ENCODE peak calls at places on chromosomes 11 and 22, in seven cellular contexts. One of them, this sample, is unnamed.
A peak's percentile ranks its signal among the peaks of the same experiment; 100 is the strongest.

GRCh38 chr11:10478574-10479550 is 23.8 kb downstream of the AMPD3 start:
- DNase-seq in H9: no peak
- DNase-seq in neuronal stem cell: no peak
- DNase-seq in IMR-90: no peak
- DNase-seq in mesenchymal stem cell: no peak
- DNase-seq in H1: no peak
- DNase-seq in trophoblast cell: no peak
- DNase-seq in this sample: no peak

GRCh38 chr22:46560696-46561295 is 23.4 kb upstream of the CELSR1 start:
- DNase-seq in H9: no peak
- DNase-seq in neuronal stem cell: no peak
- DNase-seq in IMR-90: no peak
- DNase-seq in mesenchymal stem cell: no peak
- DNase-seq in H1: no peak
- DNase-seq in trophoblast cell: no peak
- DNase-seq in this sample: no peak

GRCh38 chr22:45452565-45453449 is 39.3 kb downstream of the RIBC2 start:
- DNase-seq in H9: no peak
- DNase-seq in neuronal stem cell: no peak
- DNase-seq in IMR-90: peak; percentile 67
- DNase-seq in mesenchymal stem cell: no peak
- DNase-seq in H1: no peak
- DNase-seq in trophoblast cell: peak; percentile 70
- DNase-seq in this sample: no peak

GRCh38 chr11:7597620-7598019 is 75.7 kb downstream of the CYB5R2 start:
- DNase-seq in H9: no peak
- DNase-seq in neuronal stem cell: no peak
- DNase-seq in IMR-90: no peak
- DNase-seq in mesenchymal stem cell: no peak
- DNase-seq in H1: no peak
- DNase-seq in trophoblast cell: peak; percentile 86
- DNase-seq in this sample: no peak

GRCh38 chr22:41197808-41198585 is 7.1 kb upstream of the L3MBTL2 start:
- DNase-seq in H9: no peak
- DNase-seq in neuronal stem cell: no peak
- DNase-seq in IMR-90: no peak
- DNase-seq in mesenchymal stem cell: peak; percentile 70
- DNase-seq in H1: no peak
- DNase-seq in trophoblast cell: peak; percentile 34
- DNase-seq in this sample: peak; percentile 61

GRCh38 chr11:95739526-95739925 is 50.1 kb downstream of the FAM76B start:
- DNase-seq in H9: no peak
- DNase-seq in neuronal stem cell: no peak
- DNase-seq in IMR-90: no peak
- DNase-seq in mesenchymal stem cell: no peak
- DNase-seq in H1: no peak
- DNase-seq in trophoblast cell: no peak
- DNase-seq in this sample: peak; percentile 32

GRCh38 chr11:201936-202335 is 5.3 kb downstream of the BET1L start:
- DNase-seq in H9: no peak
- DNase-seq in neuronal stem cell: no peak
- DNase-seq in IMR-90: no peak
- DNase-seq in mesenchymal stem cell: no peak
- DNase-seq in H1: no peak
- DNase-seq in trophoblast cell: no peak
- DNase-seq in this sample: no peak

GRCh38 chr11:19742595-19743292 is 30.1 kb downstream of the NAV2 start:
- DNase-seq in H9: peak; percentile 85
- DNase-seq in neuronal stem cell: peak; percentile 71
- DNase-seq in IMR-90: peak; percentile 79
- DNase-seq in mesenchymal stem cell: peak; percentile 79
- DNase-seq in H1: peak; percentile 84
- DNase-seq in trophoblast cell: peak; percentile 93
- DNase-seq in this sample: peak; percentile 86

GRCh38 chr22:26629988-26630761 is 8.4 kb downstream of the CRYBA4 start:
- DNase-seq in H9: no peak
- DNase-seq in neuronal stem cell: no peak
- DNase-seq in IMR-90: no peak
- DNase-seq in mesenchymal stem cell: no peak
- DNase-seq in H1: no peak
- DNase-seq in trophoblast cell: no peak
- DNase-seq in this sample: no peak

GRCh38 chr22:26479043-26479791 is 4.4 kb downstream of the HPS4 start:
- DNase-seq in H9: no peak
- DNase-seq in neuronal stem cell: no peak
- DNase-seq in IMR-90: no peak
- DNase-seq in mesenchymal stem cell: no peak
- DNase-seq in H1: no peak
- DNase-seq in trophoblast cell: no peak
- DNase-seq in this sample: no peak

GRCh38 chr11:2365571-2366210 is 11.4 kb upstream of the CD81 start:
- DNase-seq in H9: no peak
- DNase-seq in neuronal stem cell: no peak
- DNase-seq in IMR-90: no peak
- DNase-seq in mesenchymal stem cell: no peak
- DNase-seq in H1: no peak
- DNase-seq in trophoblast cell: no peak
- DNase-seq in this sample: no peak

GRCh38 chr11:95831198-95831883 is 41.0 kb downstream of the CEP57 start:
- DNase-seq in H9: no peak
- DNase-seq in neuronal stem cell: no peak
- DNase-seq in IMR-90: peak; percentile 96
- DNase-seq in mesenchymal stem cell: peak; percentile 84
- DNase-seq in H1: no peak
- DNase-seq in trophoblast cell: no peak
- DNase-seq in this sample: peak; percentile 31

GRCh38 chr22:20446383-20446970 is 8.9 kb upstream of the SCARF2 start:
- DNase-seq in H9: no peak
- DNase-seq in neuronal stem cell: no peak
- DNase-seq in IMR-90: no peak
- DNase-seq in mesenchymal stem cell: no peak
- DNase-seq in H1: no peak
- DNase-seq in trophoblast cell: no peak
- DNase-seq in this sample: no peak

GRCh38 chr11:79219186-79220045 is 221.4 kb downstream of the TENM4 start:
- DNase-seq in H9: no peak
- DNase-seq in neuronal stem cell: no peak
- DNase-seq in IMR-90: no peak
- DNase-seq in mesenchymal stem cell: no peak
- DNase-seq in H1: no peak
- DNase-seq in trophoblast cell: peak; percentile 13
- DNase-seq in this sample: no peak

GRCh38 chr11:65298655-65299179 is 15.9 kb upstream of the CDC42EP2 start:
- DNase-seq in H9: no peak
- DNase-seq in neuronal stem cell: no peak
- DNase-seq in IMR-90: peak; percentile 81
- DNase-seq in mesenchymal stem cell: peak; percentile 81
- DNase-seq in H1: no peak
- DNase-seq in trophoblast cell: no peak
- DNase-seq in this sample: no peak

GRCh38 chr22:28984482-28985158 is 77.0 kb downstream of the C22orf31 start:
- DNase-seq in H9: no peak
- DNase-seq in neuronal stem cell: no peak
- DNase-seq in IMR-90: no peak
- DNase-seq in mesenchymal stem cell: no peak
- DNase-seq in H1: no peak
- DNase-seq in trophoblast cell: peak; percentile 92
- DNase-seq in this sample: no peak

GRCh38 chr11:40537734-40538133 is 921.7 kb downstream of the LRRC4C start:
- DNase-seq in H9: no peak
- DNase-seq in neuronal stem cell: no peak
- DNase-seq in IMR-90: no peak
- DNase-seq in mesenchymal stem cell: no peak
- DNase-seq in H1: no peak
- DNase-seq in trophoblast cell: no peak
- DNase-seq in this sample: no peak
- H3K23ac ChIP-seq in H9: no peak overlapping the region
- H3K23ac ChIP-seq in neuronal stem cell: no peak overlapping the region
- H3K23ac ChIP-seq in IMR-90: no peak overlapping the region
- H3K23ac ChIP-seq in mesenchymal stem cell: no peak overlapping the region
- H3K23ac ChIP-seq in H1: no peak overlapping the region
- H3K23ac ChIP-seq in trophoblast cell: no peak overlapping the region
- H3K23ac ChIP-seq in this sample: no peak overlapping the region

DNA sequence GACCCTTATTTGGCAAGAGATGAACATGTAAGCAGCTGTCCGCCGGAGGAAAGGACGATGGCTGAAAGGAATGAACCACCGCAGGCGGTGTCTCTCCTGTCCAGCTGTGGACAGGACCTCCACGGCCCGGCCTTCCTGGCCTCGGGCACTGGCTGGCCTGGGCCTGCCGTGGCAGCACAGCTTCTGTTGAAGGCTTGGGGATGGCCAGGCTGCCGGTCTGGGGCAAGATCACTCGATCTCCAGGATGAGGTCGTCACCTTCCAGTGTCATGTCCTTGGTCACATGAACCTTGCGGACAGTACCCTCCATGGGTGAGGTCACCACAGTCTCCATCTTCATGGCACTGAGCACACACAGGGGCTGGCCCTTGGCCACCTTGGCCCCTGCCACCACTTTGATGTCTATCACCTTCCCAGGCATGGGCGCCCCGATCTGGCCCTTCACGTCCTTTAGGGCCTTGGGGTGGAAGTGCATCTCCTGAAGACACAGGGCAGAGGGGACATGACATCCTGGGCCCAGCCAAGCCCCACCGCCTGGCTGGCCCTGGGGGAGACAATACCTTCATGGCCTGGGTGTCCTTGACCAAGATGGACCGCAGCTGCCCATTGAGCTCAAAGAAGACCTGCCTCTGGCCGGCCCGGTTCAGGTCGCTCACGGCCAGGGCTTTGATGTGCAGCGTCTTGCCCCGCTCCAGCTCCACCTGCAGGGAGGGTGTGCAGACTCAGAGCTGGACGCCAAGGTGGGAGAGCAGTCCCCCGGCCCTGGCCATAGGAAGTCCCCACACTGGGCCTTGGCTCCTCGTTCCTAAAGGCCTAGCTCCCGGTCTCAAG is 5.6 kb downstream of the RCE1 start:
- DNase-seq in H9: no peak
- DNase-seq in neuronal stem cell: no peak
- DNase-seq in IMR-90: no peak
- DNase-seq in mesenchymal stem cell: no peak
- DNase-seq in H1: no peak
- DNase-seq in trophoblast cell: no peak
- DNase-seq in this sample: no peak
- H3K23ac ChIP-seq in H9: no peak overlapping the region
- H3K23ac ChIP-seq in neuronal stem cell: no peak overlapping the region
- H3K23ac ChIP-seq in IMR-90: no peak overlapping the region
- H3K23ac ChIP-seq in mesenchymal stem cell: no peak overlapping the region
- H3K23ac ChIP-seq in H1: no peak overlapping the region
- H3K23ac ChIP-seq in trophoblast cell: no peak overlapping the region
- H3K23ac ChIP-seq in this sample: no peak overlapping the region

GRCh38 chr11:116787786-116788486 is at the start of gene ZPR1:
- DNase-seq in H9: peak; percentile 76
- DNase-seq in neuronal stem cell: peak; percentile 51
- DNase-seq in IMR-90: peak; percentile 56
- DNase-seq in mesenchymal stem cell: peak; percentile 83
- DNase-seq in H1: peak; percentile 89
- DNase-seq in trophoblast cell: peak; percentile 63
- DNase-seq in this sample: peak; percentile 81

GRCh38 chr11:116786966-116787365 is 857 bp downstream of the ZPR1 start:
- DNase-seq in H9: no peak
- DNase-seq in neuronal stem cell: no peak
- DNase-seq in IMR-90: no peak
- DNase-seq in mesenchymal stem cell: no peak
- DNase-seq in H1: no peak
- DNase-seq in trophoblast cell: no peak
- DNase-seq in this sample: no peak

GRCh38 chr11:116787436-116787785 is 412 bp downstream of the ZPR1 start:
- DNase-seq in H9: no peak
- DNase-seq in neuronal stem cell: no peak
- DNase-seq in IMR-90: peak; percentile 10
- DNase-seq in mesenchymal stem cell: peak; percentile 20
- DNase-seq in H1: no peak
- DNase-seq in trophoblast cell: peak; percentile 18
- DNase-seq in this sample: no peak

GRCh38 chr11:116788534-116788933 is 711 bp upstream of the ZPR1 start:
- DNase-seq in H9: no peak
- DNase-seq in neuronal stem cell: no peak
- DNase-seq in IMR-90: no peak
- DNase-seq in mesenchymal stem cell: no peak
- DNase-seq in H1: no peak
- DNase-seq in trophoblast cell: no peak
- DNase-seq in this sample: no peak

GRCh38 chr11:116786360-116786759 is 1.5 kb downstream of the ZPR1 start:
- DNase-seq in H9: no peak
- DNase-seq in neuronal stem cell: no peak
- DNase-seq in IMR-90: no peak
- DNase-seq in mesenchymal stem cell: no peak
- DNase-seq in H1: no peak
- DNase-seq in trophoblast cell: no peak
- DNase-seq in this sample: no peak
- H3K23ac ChIP-seq in H9: no peak overlapping the region
- H3K23ac ChIP-seq in neuronal stem cell: no peak overlapping the region
- H3K23ac ChIP-seq in IMR-90: no peak overlapping the region
- H3K23ac ChIP-seq in mesenchymal stem cell: no peak overlapping the region
- H3K23ac ChIP-seq in H1: no peak overlapping the region
- H3K23ac ChIP-seq in trophoblast cell: no peak overlapping the region
- H3K23ac ChIP-seq in this sample: no peak overlapping the region

GRCh38 chr11:32311351-32312077 is 123.8 kb downstream of the WT1 start:
- DNase-seq in H9: no peak
- DNase-seq in neuronal stem cell: no peak
- DNase-seq in IMR-90: no peak
- DNase-seq in mesenchymal stem cell: no peak
- DNase-seq in H1: no peak
- DNase-seq in trophoblast cell: no peak
- DNase-seq in this sample: no peak

GRCh38 chr11:32312865-32313403 is 122.4 kb downstream of the WT1 start:
- DNase-seq in H9: peak; percentile 73
- DNase-seq in neuronal stem cell: no peak
- DNase-seq in IMR-90: peak; percentile 52
- DNase-seq in mesenchymal stem cell: peak; percentile 72
- DNase-seq in H1: peak; percentile 60
- DNase-seq in trophoblast cell: peak; percentile 93
- DNase-seq in this sample: peak; percentile 85

GRCh38 chr11:32309541-32310217 is 125.7 kb downstream of the WT1 start:
- DNase-seq in H9: no peak
- DNase-seq in neuronal stem cell: no peak
- DNase-seq in IMR-90: no peak
- DNase-seq in mesenchymal stem cell: no peak
- DNase-seq in H1: no peak
- DNase-seq in trophoblast cell: no peak
- DNase-seq in this sample: no peak

GRCh38 chr11:32310218-32310601 is 125.1 kb downstream of the WT1 start:
- DNase-seq in H9: no peak
- DNase-seq in neuronal stem cell: no peak
- DNase-seq in IMR-90: no peak
- DNase-seq in mesenchymal stem cell: peak; percentile 18
- DNase-seq in H1: no peak
- DNase-seq in trophoblast cell: peak; percentile 36
- DNase-seq in this sample: no peak

DNA sequence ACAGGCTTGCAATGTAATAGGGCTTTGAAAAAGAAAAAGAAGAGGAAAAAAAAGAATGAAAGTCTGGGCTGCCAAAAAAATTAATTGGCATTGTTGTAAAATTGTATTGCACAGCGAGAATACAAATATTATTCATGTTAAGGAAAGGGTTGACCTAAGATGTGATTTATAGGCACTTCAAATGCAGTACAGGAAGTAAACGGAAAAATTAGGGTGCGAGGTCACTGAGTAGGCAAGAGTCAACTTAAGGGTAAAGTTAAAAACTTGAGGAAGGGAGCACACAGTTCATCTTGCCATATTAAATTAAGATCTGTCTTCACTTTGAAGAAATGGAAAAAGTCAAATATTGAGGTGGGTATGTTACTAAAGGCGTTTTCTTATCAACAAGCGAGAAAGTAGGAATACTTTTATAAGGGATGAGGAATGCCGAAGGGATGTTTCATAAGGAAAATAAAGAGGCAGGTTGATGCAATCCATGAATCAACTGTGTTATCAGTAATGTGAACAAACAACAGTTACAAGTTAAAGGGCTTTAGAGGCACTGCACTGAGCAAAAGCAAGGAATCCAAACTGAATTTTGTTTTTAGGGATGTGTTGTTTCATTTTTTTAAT is 123.0 kb downstream of the WT1 start:
- DNase-seq in H9: no peak
- DNase-seq in neuronal stem cell: no peak
- DNase-seq in IMR-90: peak; percentile 37
- DNase-seq in mesenchymal stem cell: no peak
- DNase-seq in H1: no peak
- DNase-seq in trophoblast cell: no peak
- DNase-seq in this sample: no peak
- H3K23ac ChIP-seq in H9: no peak overlapping the region
- H3K23ac ChIP-seq in neuronal stem cell: no peak overlapping the region
- H3K23ac ChIP-seq in IMR-90: no peak overlapping the region
- H3K23ac ChIP-seq in mesenchymal stem cell: no peak overlapping the region
- H3K23ac ChIP-seq in H1: no peak overlapping the region
- H3K23ac ChIP-seq in trophoblast cell: no peak overlapping the region
- H3K23ac ChIP-seq in this sample: no peak overlapping the region